ENCODE peak calls at places on chromosomes 7 and 10, in eight cellular contexts. F, Q, T, A, K, W, I and X are unnamed samples.

GRCh38 chr10:125095228-125095627 is 65.1 kb downstream of the CTBP2 start:
- DNase-seq in F (peak), Q (no peak), T (no peak), A (no peak), K (no peak), W (no peak), I (no peak), X (peak)

GRCh38 chr10:22765660-22766547 is 51.5 kb upstream of the PIP4K2A start:
- DNase-seq in F (no peak), Q (no peak), T (no peak), A (no peak), K (no peak), W (no peak), I (no peak), X (no peak)

GRCh38 chr7:141071260-141071854 is 2.5 kb upstream of the TMEM178B start:
- DNase-seq in F (peak), Q (no peak), T (no peak), A (peak), K (no peak), W (peak), I (no peak), X (no peak)

GRCh38 chr10:122822973-122823690 is 22.5 kb downstream of the CUZD1 start:
- DNase-seq in F (no peak), Q (no peak), T (no peak), A (no peak), K (no peak), W (no peak), I (no peak), X (no peak)

GRCh38 chr10:92800122-92800521 is 48.2 kb upstream of the EXOC6 start:
- DNase-seq in F (no peak), Q (no peak), T (no peak), A (no peak), K (no peak), W (no peak), I (no peak), X (no peak)

GRCh38 chr10:17512341-17513001 is 58.1 kb upstream of the ST8SIA6 start:
- DNase-seq in F (no peak), Q (peak), T (peak), A (peak), K (no peak), W (no peak), I (no peak), X (no peak)

GRCh38 chr10:59831658-59832503 is 74.5 kb downstream of the CCDC6 start:
- DNase-seq in F (no peak), Q (no peak), T (no peak), A (no peak), K (no peak), W (no peak), I (no peak), X (no peak)

GRCh38 chr10:13792011-13792410 is 205.2 kb downstream of the PRPF18 start:
- DNase-seq in F (no peak), Q (no peak), T (no peak), A (no peak), K (no peak), W (peak), I (no peak), X (no peak)

GRCh38 chr7:145036592-145037386 is 200.9 kb upstream of the TPK1 start:
- DNase-seq in F (no peak), Q (no peak), T (no peak), A (peak), K (peak), W (no peak), I (no peak), X (no peak)

GRCh38 chr10:91891285-91892001 is 17.8 kb downstream of the FGFBP3 start:
- DNase-seq in F (no peak), Q (no peak), T (no peak), A (peak), K (no peak), W (no peak), I (no peak), X (no peak)

GRCh38 chr10:27833792-27834191 is 88.2 kb upstream of the MKX start:
- DNase-seq in F (no peak), Q (no peak), T (no peak), A (no peak), K (no peak), W (no peak), I (no peak), X (no peak)

GRCh38 chr7:12056381-12056780 is 154.7 kb upstream of the TMEM106B start:
- DNase-seq in F (no peak), Q (no peak), T (no peak), A (peak), K (no peak), W (no peak), I (no peak), X (no peak)

GRCh38 chr7:78438433-78438832 is 639.9 kb downstream of the PHTF2 start:
- DNase-seq in F (no peak), Q (no peak), T (no peak), A (no peak), K (no peak), W (no peak), I (no peak), X (no peak)

GRCh38 chr10:97907830-97908229 is 58.2 kb downstream of the GOLGA7B start:
- DNase-seq in F (no peak), Q (no peak), T (no peak), A (no peak), K (no peak), W (no peak), I (no peak), X (no peak)

GRCh38 chr10:22420787-22421517 is 75.7 kb downstream of the SPAG6 start:
- DNase-seq in F (no peak), Q (no peak), T (no peak), A (peak), K (no peak), W (no peak), I (no peak), X (no peak)

GRCh38 chr10:132335189-132336063 is 3.4 kb downstream of the LRRC27 start:
- DNase-seq in F (no peak), Q (no peak), T (no peak), A (no peak), K (no peak), W (no peak), I (no peak), X (no peak)

GRCh38 chr7:33108591-33108930 is 643 bp downstream of the RP9 start:
- DNase-seq in F (no peak), Q (no peak), T (no peak), A (no peak), K (no peak), W (no peak), I (no peak), X (no peak)

GRCh38 chr10:113681533-113682470 is 2.1 kb downstream of the CASP7 start:
- DNase-seq in F (no peak), Q (no peak), T (no peak), A (peak), K (no peak), W (no peak), I (no peak), X (no peak)

GRCh38 chr7:135709508-135709907 is 18.5 kb downstream of the SLC13A4 start:
- DNase-seq in F (no peak), Q (no peak), T (no peak), A (no peak), K (no peak), W (no peak), I (no peak), X (no peak)

GRCh38 chr7:12320241-12320640 is 83.4 kb downstream of the VWDE start:
- DNase-seq in F (no peak), Q (no peak), T (no peak), A (no peak), K (no peak), W (no peak), I (no peak), X (no peak)

GRCh38 chr7:100655908-100656674 is at the start of gene ACTL6B:
- DNase-seq in F (peak), Q (no peak), T (no peak), A (peak), K (no peak), W (peak), I (no peak), X (no peak)

GRCh38 chr10:86755740-86756510 is 494 bp upstream of the BMPR1A start:
- DNase-seq in F (peak), Q (no peak), T (peak), A (peak), K (peak), W (peak), I (peak), X (peak)

GRCh38 chr7:32221056-32221455 is 150.8 kb upstream of the PDE1C start:
- DNase-seq in F (no peak), Q (no peak), T (no peak), A (no peak), K (no peak), W (no peak), I (no peak), X (no peak)

GRCh38 chr7:51025668-51026067 is 243.0 kb upstream of the GRB10 start:
- DNase-seq in F (no peak), Q (no peak), T (no peak), A (peak), K (no peak), W (no peak), I (no peak), X (no peak)

GRCh38 chr10:35447693-35448407 is 111.5 kb downstream of the CCNY start:
- DNase-seq in F (no peak), Q (no peak), T (no peak), A (peak), K (peak), W (no peak), I (no peak), X (no peak)

GRCh38 chr10:26839966-26840627 is 20.7 kb downstream of the ABI1 start:
- DNase-seq in F (no peak), Q (peak), T (no peak), A (no peak), K (no peak), W (no peak), I (no peak), X (no peak)

GRCh38 chr7:16668049-16668858 is 22.3 kb downstream of the BZW2 start:
- DNase-seq in F (peak), Q (peak), T (peak), A (peak), K (no peak), W (no peak), I (peak), X (no peak)
- TF ChIP-seq CTCF in F (no peak), Q (peak), T (peak), A (peak), K (no peak), W (no peak), I (no peak), X (no peak)

GRCh38 chr10:62639139-62639538 is 165.4 kb upstream of the ADO start:
- DNase-seq in F (no peak), Q (no peak), T (no peak), A (no peak), K (no peak), W (no peak), I (no peak), X (no peak)

GRCh38 chr10:62637249-62638061 is 167.1 kb upstream of the ADO start:
- DNase-seq in F (no peak), Q (no peak), T (no peak), A (peak), K (peak), W (no peak), I (no peak), X (no peak)

GRCh38 chr10:62638062-62638477 is 166.4 kb upstream of the ADO start:
- DNase-seq in F (no peak), Q (no peak), T (no peak), A (peak), K (no peak), W (no peak), I (no peak), X (no peak)

GRCh38 chr10:62635127-62635526 is 169.4 kb upstream of the ADO start:
- DNase-seq in F (no peak), Q (no peak), T (no peak), A (no peak), K (no peak), W (no peak), I (no peak), X (no peak)

DNA sequence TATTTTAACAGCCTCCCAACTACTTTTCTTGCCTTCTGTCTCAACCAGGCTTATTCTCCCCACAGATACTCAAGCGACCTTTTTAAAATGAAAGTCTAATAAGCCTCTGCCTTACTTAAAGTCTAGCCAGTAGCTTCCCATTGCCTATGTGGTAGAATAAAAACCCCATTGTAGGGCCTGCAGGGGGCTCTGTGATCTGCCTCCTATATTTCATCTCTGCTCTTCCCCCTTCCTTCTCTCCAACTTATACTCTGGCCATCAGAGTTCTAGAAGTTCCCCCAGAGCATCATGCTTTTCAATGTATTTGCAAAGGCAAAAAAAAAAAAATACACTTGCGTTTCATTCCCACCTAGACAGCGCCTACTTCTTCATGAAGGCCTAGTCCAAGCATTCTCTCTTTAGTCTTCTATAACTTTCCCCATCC is 167.7 kb upstream of the ADO start:
- DNase-seq in F (no peak), Q (no peak), T (no peak), A (no peak), K (no peak), W (no peak), I (no peak), X (no peak)
- TF ChIP-seq CTCF in F (no peak), Q (no peak), T (no peak), A (peak), K (peak), W (no peak), I (no peak), X (peak)

DNA sequence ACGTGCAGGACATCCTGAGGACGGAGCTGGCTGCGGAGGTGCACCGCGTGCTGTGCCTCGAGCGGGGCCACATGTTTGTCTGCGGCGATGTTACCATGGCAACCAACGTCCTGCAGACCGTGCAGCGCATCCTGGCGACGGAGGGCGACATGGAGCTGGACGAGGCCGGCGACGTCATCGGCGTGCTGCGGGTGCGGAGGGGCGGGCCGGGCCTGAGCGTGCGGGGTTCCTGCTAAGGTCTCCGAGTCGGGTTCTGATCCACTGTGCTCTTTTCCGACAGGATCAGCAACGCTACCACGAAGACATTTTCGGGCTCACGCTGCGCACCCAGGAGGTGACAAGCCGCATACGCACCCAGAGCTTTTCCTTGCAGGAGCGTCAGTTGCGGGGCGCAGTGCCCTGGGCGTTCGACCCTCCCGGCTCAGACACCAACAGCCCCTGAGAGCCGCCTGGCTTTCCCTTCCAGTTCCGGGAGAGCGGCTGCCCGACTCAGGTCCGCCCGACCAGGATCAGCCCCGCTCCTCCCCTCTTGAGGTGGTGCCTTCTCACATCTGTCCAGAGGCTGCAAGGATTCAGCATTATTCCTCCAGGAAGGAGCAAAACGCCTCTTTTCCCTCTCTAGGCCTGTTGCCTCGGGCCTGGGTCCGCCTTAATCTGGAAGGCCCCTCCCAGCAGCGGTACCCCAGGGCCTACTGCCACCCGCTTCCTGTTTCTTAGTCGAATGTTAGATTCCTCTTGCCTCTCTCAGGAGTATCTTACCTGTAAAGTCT is 10.4 kb downstream of the ATG9B start:
- DNase-seq in F (no peak), Q (no peak), T (peak), A (peak), K (peak), W (peak), I (no peak), X (no peak)
- TF ChIP-seq CTCF in F (no peak), Q (peak), T (no peak), A (peak), K (peak), W (no peak), I (no peak), X (no peak)

GRCh38 chr10:21078410-21079329 is 181.6 kb upstream of the NEBL start:
- DNase-seq in F (peak), Q (no peak), T (no peak), A (peak), K (no peak), W (peak), I (peak), X (no peak)
- TF ChIP-seq CTCF in F (peak), Q (peak), T (peak), A (peak), K (no peak), W (peak), I (no peak), X (peak)

GRCh38 chr10:78600121-78600665 is 468.6 kb upstream of the ZMIZ1 start:
- DNase-seq in F (no peak), Q (no peak), T (no peak), A (no peak), K (no peak), W (no peak), I (no peak), X (no peak)

GRCh38 chr10:78600740-78601139 is 468.0 kb upstream of the ZMIZ1 start:
- DNase-seq in F (peak), Q (no peak), T (no peak), A (no peak), K (no peak), W (no peak), I (no peak), X (no peak)

GRCh38 chr10:78596556-78596955 is 472.2 kb upstream of the ZMIZ1 start:
- DNase-seq in F (no peak), Q (no peak), T (no peak), A (no peak), K (no peak), W (no peak), I (no peak), X (no peak)

GRCh38 chr10:78597791-78598555 is 470.8 kb upstream of the ZMIZ1 start:
- DNase-seq in F (no peak), Q (no peak), T (no peak), A (no peak), K (no peak), W (no peak), I (no peak), X (no peak)

DNA sequence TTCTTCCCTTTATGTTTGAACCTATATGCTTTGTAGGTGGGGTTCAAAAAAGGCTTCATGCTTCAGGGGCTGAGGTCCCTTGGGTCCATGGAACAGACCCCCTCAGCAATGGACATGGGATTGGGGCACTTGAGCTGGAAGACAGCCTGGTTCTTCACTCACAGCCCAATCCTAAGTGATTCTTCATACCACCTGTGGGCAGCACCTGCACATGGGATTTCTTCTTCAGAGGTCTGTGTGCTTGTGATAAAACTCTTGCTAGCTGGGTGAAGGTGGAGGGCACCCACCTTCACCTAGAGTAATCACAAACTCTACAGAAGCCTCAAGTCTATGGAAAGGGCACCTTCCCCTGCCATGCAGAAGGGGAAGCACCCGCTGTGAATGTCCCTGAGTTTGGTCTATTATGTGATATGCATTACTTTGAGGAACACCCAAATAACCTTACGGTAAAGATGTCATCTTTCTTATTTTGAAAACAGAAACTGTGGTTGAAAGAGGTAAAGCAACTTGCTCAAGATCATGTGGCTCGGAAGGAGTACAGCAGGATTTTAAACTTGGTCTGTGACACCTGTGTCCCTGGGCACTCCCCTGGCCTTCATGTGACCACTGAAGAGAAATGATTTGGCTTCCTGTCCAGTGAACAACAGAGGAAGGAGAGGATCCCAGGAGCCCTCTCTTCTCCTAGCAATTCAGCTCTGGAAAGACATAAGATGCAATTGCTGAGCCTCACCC is 469.5 kb upstream of the ZMIZ1 start:
- DNase-seq in F (no peak), Q (no peak), T (no peak), A (no peak), K (no peak), W (no peak), I (no peak), X (no peak)
- TF ChIP-seq CTCF in F (no peak), Q (no peak), T (no peak), A (no peak), K (no peak), W (no peak), I (no peak), X (no peak)

DNA sequence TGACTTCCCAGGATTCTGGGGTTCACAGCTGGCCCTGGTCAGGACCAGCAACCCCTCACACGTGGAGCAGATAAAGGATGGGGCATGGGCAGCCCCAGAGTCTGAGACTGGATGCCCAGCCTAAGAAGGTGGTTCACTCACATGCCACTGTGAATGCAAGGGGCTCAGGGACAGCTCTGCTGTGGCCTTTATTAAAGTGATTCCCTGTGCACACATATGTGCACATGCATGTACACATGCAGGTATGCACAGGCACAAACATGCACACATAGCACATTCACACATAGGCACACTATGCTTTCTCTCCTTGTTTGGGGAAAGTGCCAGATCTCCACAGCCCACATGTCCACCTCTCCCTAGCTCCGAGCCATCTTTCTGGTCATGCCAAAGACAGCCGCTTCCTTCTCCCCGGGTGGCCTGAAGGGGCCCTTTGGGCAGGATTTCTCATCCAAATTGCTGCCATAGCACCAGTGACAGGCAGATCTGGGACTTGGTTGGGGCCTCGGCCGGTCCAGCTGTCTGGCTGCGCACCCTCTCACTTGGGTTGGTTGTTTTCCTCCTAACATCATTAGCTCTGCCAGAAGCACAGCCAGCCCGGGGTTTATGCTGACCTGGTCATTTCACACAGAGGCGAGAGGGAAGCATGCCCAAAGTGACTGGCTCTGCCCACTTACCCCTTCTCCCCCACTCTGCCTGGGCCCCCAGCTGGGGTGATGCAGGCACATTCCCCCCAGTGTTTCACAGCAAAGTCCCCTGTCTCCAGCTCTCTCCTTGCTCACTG is 1.4 kb downstream of the GCK start:
- DNase-seq in F (no peak), Q (no peak), T (no peak), A (no peak), K (no peak), W (no peak), I (no peak), X (no peak)
- TF ChIP-seq CTCF in F (no peak), Q (no peak), T (no peak), A (no peak), K (no peak), W (no peak), I (no peak), X (no peak)